ENCODE peak calls at places on chromosomes 5 and 9, in four cellular contexts. One of them, this sample, is unnamed.

GRCh38 chr9:10232352-10232930 is 380.4 kb downstream of the PTPRD start:
- DNase-seq in IMR-90: peak
- DNase-seq in H54: no peak
- DNase-seq in tibial nerve: no peak
- DNase-seq in this sample: no peak

GRCh38 chr5:10555134-10555733 is 8.6 kb upstream of the ANKRD33B start:
- DNase-seq in H54: peak
- DNase-seq in tibial nerve: no peak
- DNase-seq in IMR-90: peak
- DNase-seq in this sample: no peak

GRCh38 chr9:1939926-1940368 is 75.2 kb upstream of the SMARCA2 start:
- DNase-seq in IMR-90: peak
- DNase-seq in tibial nerve: no peak
- DNase-seq in H54: no peak
- DNase-seq in this sample: no peak

GRCh38 chr5:115816226-115817042 is at the start of gene CDO1:
- DNase-seq in H54: no peak
- DNase-seq in tibial nerve: peak
- DNase-seq in IMR-90: peak
- DNase-seq in this sample: no peak

GRCh38 chr9:21252727-21253547 is 13.1 kb upstream of the IFNA14 start:
- DNase-seq in H54: peak
- DNase-seq in IMR-90: peak
- DNase-seq in tibial nerve: peak
- DNase-seq in this sample: no peak

GRCh38 chr9:109037946-109038345 is 24.6 kb upstream of the CTNNAL1 start:
- DNase-seq in tibial nerve: no peak
- DNase-seq in IMR-90: no peak
- DNase-seq in H54: no peak
- DNase-seq in this sample: no peak

GRCh38 chr5:177373806-177374205 is 10.4 kb upstream of the SLC34A1 start:
- DNase-seq in IMR-90: no peak
- DNase-seq in H54: no peak
- DNase-seq in tibial nerve: no peak
- DNase-seq in this sample: no peak

GRCh38 chr5:91176288-91177016 is 206.7 kb downstream of the ARRDC3 start:
- DNase-seq in H54: no peak
- DNase-seq in IMR-90: peak
- DNase-seq in tibial nerve: no peak
- DNase-seq in this sample: no peak

GRCh38 chr5:166370928-166371690 is 1920.3 kb upstream of the WWC1 start:
- DNase-seq in IMR-90: no peak
- DNase-seq in H54: no peak
- DNase-seq in tibial nerve: no peak
- DNase-seq in this sample: no peak

GRCh38 chr5:172293054-172293744 is 9.6 kb upstream of the UBTD2 start:
- DNase-seq in H54: peak
- DNase-seq in tibial nerve: peak
- DNase-seq in IMR-90: peak
- DNase-seq in this sample: peak

GRCh38 chr5:171840066-171840465 is 54.4 kb downstream of the SMIM23 start:
- DNase-seq in IMR-90: no peak
- DNase-seq in H54: no peak
- DNase-seq in tibial nerve: no peak
- DNase-seq in this sample: no peak

GRCh38 chr5:140408750-140409241 is 7.2 kb downstream of the ANKHD1 start:
- DNase-seq in H54: no peak
- DNase-seq in IMR-90: no peak
- DNase-seq in tibial nerve: no peak
- DNase-seq in this sample: no peak

GRCh38 chr5:179759961-179760541 is 27.4 kb downstream of the MAML1 start:
- DNase-seq in tibial nerve: no peak
- DNase-seq in H54: no peak
- DNase-seq in IMR-90: no peak
- DNase-seq in this sample: no peak

GRCh38 chr9:84301851-84302250 is 38.7 kb downstream of the SLC28A3 start:
- DNase-seq in H54: no peak
- DNase-seq in IMR-90: peak
- DNase-seq in tibial nerve: no peak
- DNase-seq in this sample: no peak

GRCh38 chr9:35763803-35764202 is 9.7 kb upstream of the MSMP start:
- DNase-seq in tibial nerve: no peak
- DNase-seq in H54: no peak
- DNase-seq in IMR-90: no peak
- DNase-seq in this sample: no peak

GRCh38 chr5:148229840-148230239 is 8.5 kb upstream of the MARCOL start:
- DNase-seq in IMR-90: no peak
- DNase-seq in tibial nerve: no peak
- DNase-seq in H54: no peak
- DNase-seq in this sample: no peak

GRCh38 chr9:93897075-93897970 is 57.8 kb downstream of the BARX1 start:
- DNase-seq in H54: no peak
- DNase-seq in IMR-90: no peak
- DNase-seq in tibial nerve: no peak
- DNase-seq in this sample: peak

GRCh38 chr5:179923422-179923821 is 15.7 kb upstream of the TBC1D9B start:
- DNase-seq in IMR-90: no peak
- DNase-seq in tibial nerve: no peak
- DNase-seq in H54: no peak
- DNase-seq in this sample: no peak

GRCh38 chr9:86706391-86706790 is 240.9 kb downstream of the GAS1 start:
- DNase-seq in H54: no peak
- DNase-seq in tibial nerve: no peak
- DNase-seq in IMR-90: peak
- DNase-seq in this sample: no peak

GRCh38 chr9:1939466-1939865 is 75.7 kb upstream of the SMARCA2 start:
- DNase-seq in tibial nerve: no peak
- DNase-seq in IMR-90: no peak
- DNase-seq in H54: no peak
- DNase-seq in this sample: no peak

GRCh38 chr5:95808686-95809413 is 13.7 kb downstream of the GLRX start:
- DNase-seq in IMR-90: peak
- DNase-seq in tibial nerve: peak
- DNase-seq in H54: no peak
- DNase-seq in this sample: peak

GRCh38 chr5:56330167-56330566 is 97.0 kb upstream of the ANKRD55 start:
- DNase-seq in H54: no peak
- DNase-seq in IMR-90: no peak
- DNase-seq in tibial nerve: no peak
- DNase-seq in this sample: no peak

DNA sequence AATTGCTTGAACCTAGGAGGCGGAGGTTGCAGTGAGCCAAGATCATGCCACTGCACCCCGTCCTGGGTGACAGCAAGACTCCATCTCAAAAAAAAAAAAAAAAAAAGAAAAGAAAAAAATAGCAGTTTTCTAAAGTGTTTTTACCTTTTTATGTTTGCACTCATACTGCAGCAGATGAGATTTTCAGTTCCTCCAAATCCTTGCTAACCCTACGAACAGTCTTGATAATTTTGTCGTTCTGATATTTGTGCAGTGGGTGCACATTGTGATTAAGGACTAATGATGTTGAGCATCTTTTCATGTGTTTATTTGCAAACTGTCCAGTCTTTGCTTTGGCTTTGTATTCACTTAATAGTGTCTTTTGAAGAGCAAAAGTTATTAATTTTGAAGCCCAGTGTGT is 42.9 kb downstream of the ZCCHC7 start:
- DNase-seq in IMR-90: no peak
- DNase-seq in H54: no peak
- DNase-seq in tibial nerve: no peak
- DNase-seq in this sample: no peak
- TF ChIP-seq POLR2A in IMR-90: no peak
- TF ChIP-seq POLR2A in H54: no peak
- TF ChIP-seq POLR2A in tibial nerve: no peak
- TF ChIP-seq POLR2A in this sample: no peak

GRCh38 chr9:116250881-116251280 is 97.3 kb downstream of the PAPPA start:
- DNase-seq in tibial nerve: no peak
- DNase-seq in H54: no peak
- DNase-seq in IMR-90: peak
- DNase-seq in this sample: no peak
- TF ChIP-seq POLR2A in tibial nerve: no peak
- TF ChIP-seq POLR2A in H54: no peak
- TF ChIP-seq POLR2A in IMR-90: no peak
- TF ChIP-seq POLR2A in this sample: no peak

DNA sequence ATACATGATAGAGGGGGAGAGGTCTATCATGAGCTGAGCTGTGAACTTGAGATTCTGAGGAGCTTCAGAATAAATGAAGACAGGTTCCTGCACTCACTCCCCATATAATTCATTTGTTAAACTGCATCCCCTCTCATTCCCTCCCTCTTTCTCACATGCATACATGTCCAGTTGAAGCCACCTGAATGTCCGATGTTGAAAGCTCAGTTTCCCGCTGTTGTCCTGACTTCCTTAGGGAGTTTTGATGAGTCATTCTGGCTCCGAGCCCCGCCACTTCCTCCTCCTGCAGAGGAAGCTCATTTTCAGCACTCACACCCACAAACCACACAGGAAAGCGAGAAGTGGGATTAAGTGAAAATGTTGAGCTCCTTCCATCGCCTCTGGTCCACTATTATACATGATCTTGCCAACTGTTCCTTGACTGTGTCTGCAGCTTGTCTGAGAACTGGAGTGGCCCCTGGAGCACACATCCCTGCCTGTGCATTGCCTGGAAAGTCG is 121.2 kb downstream of the CEMIP2 start:
- DNase-seq in tibial nerve: peak
- DNase-seq in H54: peak
- DNase-seq in IMR-90: peak
- DNase-seq in this sample: peak
- TF ChIP-seq POLR2A in tibial nerve: no peak
- TF ChIP-seq POLR2A in H54: no peak
- TF ChIP-seq POLR2A in IMR-90: no peak
- TF ChIP-seq POLR2A in this sample: no peak

GRCh38 chr9:127396808-127397721 is at the start of gene SLC2A8:
- DNase-seq in H54: peak
- DNase-seq in tibial nerve: peak
- DNase-seq in IMR-90: peak
- DNase-seq in this sample: peak
- TF ChIP-seq POLR2A in H54: peak
- TF ChIP-seq POLR2A in tibial nerve: peak
- TF ChIP-seq POLR2A in IMR-90: peak
- TF ChIP-seq POLR2A in this sample: no peak

DNA sequence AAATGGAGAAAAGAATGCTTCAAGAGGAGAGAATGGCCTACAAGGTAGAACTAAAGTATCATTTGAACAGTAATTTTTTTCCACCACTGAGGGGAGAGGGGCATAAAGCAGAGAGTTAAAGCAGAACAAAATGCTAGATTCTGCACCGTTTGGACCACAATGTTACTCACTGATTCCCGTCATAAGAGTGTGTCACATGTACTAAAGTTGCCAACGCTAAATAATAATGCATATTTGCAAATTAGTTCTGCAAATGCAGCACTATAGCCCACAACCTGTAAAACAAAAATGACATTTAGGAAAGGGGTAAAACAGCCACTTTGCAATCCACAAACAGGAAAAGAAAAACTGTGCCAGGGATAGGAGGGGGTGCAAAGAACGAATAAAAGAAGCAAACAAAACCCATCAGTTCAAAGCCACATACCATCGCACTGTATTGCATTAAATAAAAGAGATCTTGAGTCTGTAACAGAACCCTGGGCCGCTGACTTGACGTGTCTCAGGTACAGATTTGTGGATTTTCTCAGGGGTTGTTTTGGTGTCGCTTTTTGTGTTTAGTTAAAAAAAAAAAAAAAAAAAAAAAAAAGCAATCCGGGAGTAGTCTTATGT is 7.7 kb upstream of the NFIB start:
- DNase-seq in H54: no peak
- DNase-seq in IMR-90: no peak
- DNase-seq in tibial nerve: no peak
- DNase-seq in this sample: no peak
- TF ChIP-seq POLR2A in H54: no peak
- TF ChIP-seq POLR2A in IMR-90: no peak
- TF ChIP-seq POLR2A in tibial nerve: no peak
- TF ChIP-seq POLR2A in this sample: no peak

GRCh38 chr9:96854073-96854876 is at the start of gene ZNF782:
- DNase-seq in tibial nerve: peak
- DNase-seq in H54: peak
- DNase-seq in IMR-90: peak
- DNase-seq in this sample: peak
- TF ChIP-seq POLR2A in tibial nerve: no peak
- TF ChIP-seq POLR2A in H54: peak
- TF ChIP-seq POLR2A in IMR-90: no peak
- TF ChIP-seq POLR2A in this sample: no peak

DNA sequence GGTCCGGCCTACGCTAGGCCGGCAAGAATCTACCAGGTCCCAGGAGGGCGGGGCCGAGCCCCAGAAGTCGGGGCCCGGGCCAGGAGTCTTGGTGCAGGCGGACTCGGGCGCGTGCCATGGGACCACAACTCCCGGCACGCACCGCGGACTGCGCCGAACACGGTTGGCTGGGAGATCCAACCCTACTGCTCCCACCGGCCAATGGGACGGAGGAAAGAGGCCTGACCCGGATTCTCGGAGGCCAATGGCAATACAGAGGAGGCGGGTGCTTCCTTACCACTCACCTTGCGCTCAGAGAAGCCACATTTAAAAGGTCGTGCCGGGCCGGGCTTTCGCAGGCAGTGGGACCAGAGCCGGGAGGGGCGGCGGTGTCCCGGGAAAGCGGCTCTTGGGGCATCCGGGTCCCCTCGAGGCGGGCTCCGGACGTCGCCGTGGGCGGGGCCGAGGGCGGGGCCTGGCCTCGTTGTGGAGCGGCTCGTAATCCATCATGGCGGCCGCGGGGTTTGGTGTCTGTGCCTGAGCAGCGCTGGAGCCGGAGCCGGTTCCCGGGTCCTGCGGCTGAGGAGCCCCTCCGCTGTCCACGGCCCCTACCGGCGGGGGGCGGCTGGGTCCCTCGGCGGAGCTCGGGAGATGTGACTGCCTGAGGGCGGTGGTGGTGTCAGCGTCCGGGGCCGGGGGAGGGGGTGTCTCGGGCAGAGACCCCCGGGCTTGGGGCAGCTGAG is 19.1 kb downstream of the EXOSC2 start:
- DNase-seq in IMR-90: peak
- DNase-seq in H54: peak
- DNase-seq in tibial nerve: peak
- DNase-seq in this sample: peak
- TF ChIP-seq POLR2A in IMR-90: peak
- TF ChIP-seq POLR2A in H54: peak
- TF ChIP-seq POLR2A in tibial nerve: peak
- TF ChIP-seq POLR2A in this sample: no peak

GRCh38 chr5:14223372-14223771 is 80.2 kb downstream of the TRIO start:
- DNase-seq in H54: no peak
- DNase-seq in IMR-90: no peak
- DNase-seq in tibial nerve: no peak
- DNase-seq in this sample: no peak
- TF ChIP-seq POLR2A in H54: no peak
- TF ChIP-seq POLR2A in IMR-90: no peak
- TF ChIP-seq POLR2A in tibial nerve: no peak
- TF ChIP-seq POLR2A in this sample: no peak

GRCh38 chr5:109409844-109410388 is at the start of gene PJA2:
- DNase-seq in IMR-90: peak
- DNase-seq in H54: peak
- DNase-seq in tibial nerve: peak
- DNase-seq in this sample: peak
- TF ChIP-seq POLR2A in IMR-90: no peak
- TF ChIP-seq POLR2A in H54: peak
- TF ChIP-seq POLR2A in tibial nerve: peak
- TF ChIP-seq POLR2A in this sample: peak